ENCODE peak calls at places on chromosomes 6 and 20, in nine cellular contexts. N is NCI-H226; O is HEK293T; T is stimulated activated CD4-positive, alpha-beta T cell treated with anti-CD3 and anti-CD28 coated beads, Interleukin-2, amount 100 ng/mL, for 48 hours; Q is body of pancreas; L is EH; H is keratinocyte; S is AG04450; E is breast epithelium. I is an unnamed sample.

GRCh38 chr6:166361080-166361429 is 18.7 kb upstream of the SFT2D1 start:
- DNase-seq in O (no peak), T (no peak), E (peak), L (peak), Q (no peak), H (no peak), N (peak), S (no peak), I (no peak)

GRCh38 chr6:79420054-79420453 is 117.2 kb downstream of the LCA5 start:
- DNase-seq in E (no peak), L (no peak), N (no peak), S (no peak), O (peak), H (no peak), Q (no peak), T (no peak), I (no peak)

GRCh38 chr6:3522561-3523287 is 65.9 kb upstream of the SLC22A23 start:
- DNase-seq in Q (no peak), O (no peak), L (peak), E (no peak), H (no peak), T (no peak), N (peak), S (no peak), I (no peak)

GRCh38 chr6:33960345-33961313 is 156.8 kb upstream of the MLN start:
- DNase-seq in L (no peak), O (no peak), H (no peak), E (no peak), T (no peak), S (no peak), Q (no peak), N (no peak), I (no peak)

GRCh38 chr6:136487746-136488145 is 62.5 kb downstream of the MAP7 start:
- DNase-seq in Q (no peak), H (no peak), N (no peak), O (no peak), S (no peak), L (peak), E (no peak), T (no peak), I (no peak)

GRCh38 chr6:133396630-133397335 is 155.6 kb downstream of the EYA4 start:
- DNase-seq in E (no peak), T (no peak), O (no peak), S (no peak), L (no peak), H (no peak), N (peak), Q (no peak), I (no peak)

GRCh38 chr20:36473164-36473563 is 68.2 kb upstream of the MYL9 start:
- DNase-seq in H (no peak), E (no peak), S (no peak), L (peak), T (no peak), Q (no peak), N (no peak), O (no peak), I (no peak)

GRCh38 chr6:2448826-2449571 is 203.6 kb upstream of the GMDS start:
- DNase-seq in L (peak), N (peak), E (peak), O (peak), T (peak), S (peak), Q (no peak), H (peak), I (peak)

GRCh38 chr6:111260570-111261298 is 173.4 kb downstream of the SLC16A10 start:
- DNase-seq in Q (no peak), N (no peak), S (no peak), L (peak), H (peak), E (no peak), O (no peak), T (no peak), I (no peak)

GRCh38 chr20:38109657-38110524 is 55.2 kb downstream of the TGM2 start:
- DNase-seq in L (peak), S (no peak), Q (no peak), O (peak), H (no peak), E (peak), N (peak), T (no peak), I (no peak)

GRCh38 chr6:143677891-143678737 is at the start of gene PHACTR2:
- DNase-seq in Q (peak), L (peak), H (no peak), T (peak), E (peak), O (peak), S (no peak), N (peak), I (peak)

GRCh38 chr20:41014557-41015088 is 14.0 kb upstream of the TOP1 start:
- DNase-seq in E (no peak), T (no peak), H (no peak), N (no peak), Q (no peak), L (no peak), S (no peak), O (no peak), I (no peak)

GRCh38 chr6:30752164-30752927 is 8.0 kb upstream of the IER3 start:
- DNase-seq in L (peak), N (peak), S (peak), O (no peak), H (peak), Q (peak), T (no peak), E (peak), I (no peak)

GRCh38 chr6:127182501-127182900 is 64.0 kb downstream of the RSPO3 start:
- DNase-seq in L (peak), H (no peak), O (no peak), Q (no peak), N (no peak), T (no peak), S (no peak), E (no peak), I (no peak)

GRCh38 chr20:37697314-37697713 is 3.5 kb downstream of the CTNNBL1 start:
- DNase-seq in L (no peak), H (no peak), N (no peak), O (no peak), S (no peak), E (no peak), T (no peak), Q (no peak), I (no peak)

GRCh38 chr6:129667621-129668020 is 42.4 kb downstream of the ARHGAP18 start:
- DNase-seq in Q (peak), T (no peak), N (peak), O (no peak), E (no peak), H (no peak), L (peak), S (no peak), I (no peak)

GRCh38 chr20:25984933-25985332 is 288.3 kb upstream of the ZNF337 start:
- DNase-seq in T (peak), S (no peak), O (no peak), N (no peak), L (peak), Q (peak), E (no peak), H (no peak), I (no peak)

I was measured in endothelial cell.